ENCODE peak calls at places on chromosomes 3 and 15, in four cellular contexts. N, G, I and M are unnamed samples.

GRCh38 chr3:142226474-142226873 is 1.1 kb upstream of the GK5 start:
- DNase-seq in N (no peak), G (no peak), I (no peak), M (no peak)

GRCh38 chr15:27660676-27661075 is 438.4 kb downstream of the OCA2 start:
- DNase-seq in N (no peak), G (no peak), I (no peak), M (no peak)

GRCh38 chr15:98111806-98112205 is 151.3 kb downstream of the ARRDC4 start:
- DNase-seq in N (no peak), G (no peak), I (no peak), M (no peak)

GRCh38 chr3:150168694-150169093 is 198.0 kb upstream of the PFN2 start:
- DNase-seq in N (no peak), G (no peak), I (no peak), M (no peak)

GRCh38 chr3:110272525-110272924 is 799.1 kb upstream of the NECTIN3 start:
- DNase-seq in N (no peak), G (no peak), I (no peak), M (no peak)

GRCh38 chr3:156433910-156434309 is 121.0 kb downstream of the SSR3 start:
- DNase-seq in N (peak), G (no peak), I (peak), M (no peak)

GRCh38 chr3:94822298-94822697 is 759.4 kb downstream of the NSUN3 start:
- DNase-seq in N (peak), G (no peak), I (no peak), M (no peak)

GRCh38 chr3:38616111-38616510 is 33.4 kb downstream of the SCN5A start:
- DNase-seq in N (no peak), G (no peak), I (no peak), M (no peak)

GRCh38 chr15:80452166-80452565 is 48.0 kb downstream of the ARNT2 start:
- DNase-seq in N (no peak), G (no peak), I (no peak), M (no peak)

GRCh38 chr15:79494392-79494909 is 62.3 kb downstream of the MINAR1 start:
- DNase-seq in N (no peak), G (no peak), I (no peak), M (no peak)

GRCh38 chr3:71499477-71499876 is 84.1 kb downstream of the FOXP1 start:
- DNase-seq in N (no peak), G (no peak), I (no peak), M (no peak)

GRCh38 chr15:90037961-90038633 is 37.0 kb downstream of the ZNF710 start:
- DNase-seq in N (peak), G (no peak), I (peak), M (no peak)

GRCh38 chr3:141795719-141796435 is 32.7 kb downstream of the GRK7 start:
- DNase-seq in N (peak), G (no peak), I (no peak), M (no peak)

GRCh38 chr3:99607151-99607550 is 31.2 kb upstream of the COL8A1 start:
- DNase-seq in N (no peak), G (no peak), I (no peak), M (no peak)